ENCODE peak calls at places on chromosomes 4 and X, in ten cellular contexts. O is M059J; Z is HFFc6; K is activated naive CD4-positive, alpha-beta T cell treated with anti-CD3 and anti-CD28 coated beads, Interleukin-2, amount 50 U/mL, for 72 hours; T is naive thymus-derived CD8-positive, alpha-beta T cell; P is stimulated activated CD4-positive, alpha-beta T cell treated with anti-CD3 and anti-CD28 coated beads, Interleukin-2, amount 100 ng/mL, for 24 hours; G is Right ventricle myocardium superior; E is activated CD8-positive, alpha-beta memory T cell treated with anti-CD3 and anti-CD28 coated beads for 1 hour; F is germinal center; W is AML-193. M is an unnamed sample.

GRCh38 chr4:30116401-30116800 is 603.8 kb upstream of the PCDH7 start:
- DNase-seq in K (no peak), E (no peak), P (no peak), F (no peak), W (no peak), Z (no peak), T (no peak), O (peak; percentile 9), G (no peak), M (no peak)

GRCh38 chr4:80711956-80712355 is 318.6 kb upstream of the BMP3 start:
- DNase-seq in Z (no peak), G (no peak), F (no peak), W (no peak), E (no peak), K (no peak), T (no peak), P (no peak), O (no peak), M (no peak)

GRCh38 chr4:174009686-174010451 is 273.6 kb downstream of the FBXO8 start:
- DNase-seq in K (no peak), W (no peak), O (no peak), Z (no peak), F (no peak), G (no peak), P (no peak), E (no peak), T (no peak), M (no peak)

GRCh38 chrX:18574591-18574990 is 97.3 kb downstream of the RS1 start:
- DNase-seq in K (no peak), E (no peak), W (no peak), G (peak; percentile 54), O (peak; percentile 72), Z (peak; percentile 65), F (no peak), T (no peak), P (no peak), M (no peak)

GRCh38 chr4:121270384-121270783 is 106.3 kb upstream of the TNIP3 start:
- DNase-seq in O (peak; percentile 7), E (no peak), T (no peak), K (no peak), Z (no peak), G (no peak), W (no peak), P (no peak), F (no peak), M (no peak)

GRCh38 chr4:173246719-173247118 is 78.1 kb downstream of the GALNT7 start:
- DNase-seq in O (no peak), T (no peak), P (no peak), W (no peak), E (no peak), K (no peak), F (peak; percentile 19), G (no peak), Z (no peak), M (peak; percentile 81)

GRCh38 chrX:48631376-48632090 is 34.2 kb downstream of the WDR13 start:
- DNase-seq in O (peak; percentile 95), T (peak; percentile 71), G (peak; percentile 69), K (peak; percentile 44), Z (peak; percentile 87), P (peak; percentile 51), W (no peak), E (peak; percentile 27), F (peak; percentile 29), M (peak; percentile 91)

GRCh38 chr4:139389102-139389501 is 64.8 kb upstream of the RAB33B start:
- DNase-seq in P (no peak), Z (no peak), E (no peak), G (no peak), F (no peak), K (no peak), O (no peak), T (no peak), W (no peak), M (no peak)

GRCh38 chr4:42625366-42625765 is 31.5 kb downstream of the ATP8A1 start:
- DNase-seq in W (no peak), Z (no peak), O (no peak), P (no peak), T (no peak), F (no peak), E (no peak), K (no peak), G (no peak), M (no peak)

GRCh38 chr4:17220816-17221215 is 291.1 kb downstream of the QDPR start:
- DNase-seq in O (no peak), E (no peak), Z (no peak), K (no peak), F (no peak), W (no peak), P (no peak), G (no peak), T (no peak), M (no peak)

GRCh38 chrX:112147206-112147605 is 64.6 kb upstream of the TRPC5 start:
- DNase-seq in Z (no peak), P (no peak), W (no peak), F (no peak), K (no peak), T (no peak), O (peak; percentile 26), G (no peak), E (no peak), M (peak; percentile 19)

GRCh38 chr4:78379040-78379439 is 172.5 kb upstream of the ANXA3 start:
- DNase-seq in Z (no peak), E (no peak), T (no peak), K (no peak), W (no peak), F (no peak), G (no peak), P (no peak), O (no peak), M (no peak)

GRCh38 chrX:110415440-110416167 is 57.0 kb downstream of the RTL9 start:
- DNase-seq in F (no peak), P (no peak), E (no peak), Z (peak; percentile 58), K (no peak), W (no peak), G (no peak), O (peak; percentile 72), T (no peak), M (no peak)

GRCh38 chrX:93874554-93874953 is 200.5 kb downstream of the FAM133A start:
- DNase-seq in F (no peak), G (no peak), P (no peak), W (no peak), T (no peak), E (no peak), K (peak; percentile 2), O (peak; percentile 5), Z (no peak), M (peak; percentile 19)

GRCh38 chrX:136711147-136711546 is 63.2 kb downstream of the CD40LG start:
- DNase-seq in E (no peak), T (no peak), W (peak; percentile 22), Z (peak; percentile 27), O (peak; percentile 76), K (no peak), F (no peak), P (no peak), G (no peak), M (peak; percentile 6)

GRCh38 chr4:7734651-7735260 is 204.9 kb downstream of the AFAP1 start:
- DNase-seq in O (no peak), E (no peak), F (no peak), W (no peak), T (no peak), G (peak; percentile 32), Z (no peak), K (no peak), P (no peak), M (no peak)

GRCh38 chr4:181566490-181566889 is 676.7 kb upstream of the TENM3 start:
- DNase-seq in E (no peak), K (no peak), W (no peak), T (no peak), F (no peak), P (no peak), G (no peak), Z (no peak), O (no peak), M (no peak)

GRCh38 chr4:58749206-58749605 is 1639.0 kb upstream of the IGFBP7 start:
- DNase-seq in F (no peak), G (no peak), P (no peak), E (no peak), O (no peak), T (no peak), W (no peak), K (no peak), Z (no peak), M (no peak)

M was measured in NAMALWA.